ENCODE peak calls at places on chromosome 7, in nine cellular contexts. G, M, X, D, R, C, E, H and Y are unnamed samples.

GRCh38 chr7:117479480-117480224 is at the start of gene CFTR:
- DNase-seq in E (no peak), D (peak), R (no peak), C (no peak), X (no peak), H (peak), M (no peak), G (no peak), Y (no peak)

GRCh38 chr7:106279425-106280182 is 5.2 kb downstream of the NAMPT start:
- DNase-seq in R (no peak), C (no peak), X (no peak), M (no peak), H (no peak), E (no peak), G (no peak), D (no peak), Y (no peak)

GRCh38 chr7:137919987-137920386 is 73.2 kb upstream of the DGKI start:
- DNase-seq in M (no peak), D (no peak), G (no peak), C (no peak), E (peak), H (no peak), R (no peak), X (no peak), Y (no peak)

GRCh38 chr7:36852017-36852416 is 127.7 kb upstream of the AOAH start:
- DNase-seq in M (no peak), E (no peak), C (no peak), X (no peak), D (no peak), G (no peak), R (no peak), H (no peak), Y (no peak)

GRCh38 chr7:158535079-158535478 is 52.5 kb downstream of the PTPRN2 start:
- DNase-seq in E (no peak), G (no peak), X (no peak), D (no peak), H (no peak), C (no peak), M (no peak), R (no peak), Y (no peak)

GRCh38 chr7:2812831-2813230 is 31.3 kb downstream of the GNA12 start:
- DNase-seq in X (no peak), C (no peak), G (no peak), M (no peak), R (no peak), E (no peak), D (no peak), H (no peak), Y (no peak)

GRCh38 chr7:40700653-40701475 is 566.1 kb downstream of the SUGCT start:
- DNase-seq in D (no peak), E (peak), X (no peak), C (no peak), M (peak), H (no peak), G (no peak), R (no peak), Y (no peak)

GRCh38 chr7:105199372-105199771 is 185.4 kb downstream of the KMT2E start:
- DNase-seq in G (no peak), M (no peak), X (no peak), E (no peak), R (no peak), C (no peak), H (no peak), D (no peak), Y (no peak)

GRCh38 chr7:93160410-93160809 is 12.2 kb upstream of the SAMD9L start:
- DNase-seq in C (no peak), R (no peak), D (no peak), M (no peak), E (no peak), G (no peak), H (no peak), X (no peak), Y (no peak)

GRCh38 chr7:101614939-101615302 is 14.2 kb downstream of the MYL10 start:
- DNase-seq in R (no peak), E (peak), X (no peak), M (no peak), H (no peak), C (no peak), G (no peak), D (no peak), Y (no peak)

GRCh38 chr7:2771274-2771711 is 72.8 kb downstream of the GNA12 start:
- DNase-seq in M (no peak), D (no peak), H (no peak), E (no peak), R (no peak), X (no peak), G (no peak), C (no peak), Y (no peak)

GRCh38 chr7:155763721-155764431 is 48.4 kb downstream of the SHH start:
- DNase-seq in D (no peak), G (peak), M (peak), E (no peak), H (peak), R (peak), C (peak), X (peak), Y (no peak)

GRCh38 chr7:147513451-147513850 is 1077.1 kb upstream of the C7orf33 start:
- DNase-seq in R (no peak), G (no peak), M (no peak), X (no peak), D (no peak), C (no peak), E (no peak), H (no peak), Y (no peak)

GRCh38 chr7:158821173-158822021 is 7.9 kb downstream of the ESYT2 start:
- DNase-seq in H (no peak), R (no peak), G (no peak), D (no peak), X (no peak), M (peak), C (no peak), E (peak), Y (no peak)